ENCODE peak calls at places on chromosome 16, in eight cellular contexts. P is HCT116, G is K562, V is GM12878, A is endothelial cell of umbilical vein, Y is SK-N-SH, W is H1, U is HepG2. K is an unnamed sample.

GRCh38 chr16:72455743-72456659 is 284.0 kb upstream of the PMFBP1 start:
- DNase-seq in A (peak), U (peak), W (no peak), Y (no peak), V (no peak), G (no peak), P (no peak), K (no peak)

GRCh38 chr16:3158498-3159314 is 23.9 kb downstream of the ZNF213 start:
- DNase-seq in P (peak), A (peak), G (peak), Y (peak), V (no peak), U (peak), W (no peak), K (peak)

GRCh38 chr16:366476-366875 is 3.9 kb downstream of the MRPL28 start:
- DNase-seq in P (no peak), Y (no peak), A (no peak), V (no peak), G (no peak), W (no peak), U (no peak), K (no peak)

GRCh38 chr16:24635900-24636610 is 93.4 kb upstream of the TNRC6A start:
- DNase-seq in U (no peak), G (no peak), Y (peak), V (no peak), W (no peak), A (peak), P (no peak), K (no peak)

GRCh38 chr16:29824589-29825144 is 4.4 kb downstream of the MVP start:
- DNase-seq in P (no peak), Y (no peak), W (no peak), V (no peak), U (no peak), G (no peak), A (peak), K (no peak)

GRCh38 chr16:64983983-64984382 is 137.9 kb downstream of the CDH11 start:
- DNase-seq in W (peak), A (peak), P (no peak), U (peak), V (no peak), G (peak), Y (peak), K (peak)

GRCh38 chr16:24538756-24539294 is 541 bp upstream of the RBBP6 start:
- DNase-seq in A (no peak), P (no peak), U (peak), G (no peak), W (no peak), Y (no peak), V (no peak), K (no peak)

GRCh38 chr16:28205117-28205899 is 6.5 kb downstream of the XPO6 start:
- DNase-seq in V (no peak), G (no peak), A (no peak), Y (no peak), W (no peak), U (no peak), P (no peak), K (no peak)

GRCh38 chr16:15598648-15599190 is 44.2 kb downstream of the MARF1 start:
- DNase-seq in G (no peak), Y (no peak), A (no peak), V (no peak), W (no peak), U (no peak), P (no peak), K (no peak)

GRCh38 chr16:8869212-8869987 is 594 bp upstream of the CARHSP1 start:
- DNase-seq in G (peak), A (no peak), Y (peak), V (no peak), U (peak), P (no peak), W (no peak), K (peak)

GRCh38 chr16:29649560-29650494 is 13.2 kb upstream of the SPN start:
- DNase-seq in A (no peak), V (no peak), G (no peak), U (no peak), Y (no peak), P (no peak), W (no peak), K (peak)

GRCh38 chr16:51151951-51152663 is 1.0 kb upstream of the SALL1 start:
- DNase-seq in G (no peak), U (peak), P (no peak), V (no peak), Y (peak), W (peak), A (no peak), K (peak)

GRCh38 chr16:85310868-85311585 is 198.8 kb upstream of the CIBAR2 start:
- DNase-seq in Y (no peak), A (no peak), G (peak), W (no peak), P (no peak), U (no peak), V (no peak), K (peak)

GRCh38 chr16:1296688-1297412 is 12.6 kb upstream of the UBE2I start:
- DNase-seq in G (no peak), P (peak), W (no peak), A (peak), V (no peak), U (peak), Y (no peak), K (no peak)

GRCh38 chr16:66587881-66588600 is 8.8 kb downstream of the CMTM2 start:
- DNase-seq in V (no peak), G (no peak), Y (no peak), U (no peak), P (no peak), W (no peak), A (no peak), K (no peak)

GRCh38 chr16:27777527-27777926 is 227.6 kb downstream of the KATNIP start:
- DNase-seq in A (no peak), W (no peak), G (no peak), V (no peak), U (no peak), P (no peak), Y (no peak), K (no peak)

GRCh38 chr16:72264776-72265175 is 92.8 kb upstream of the PMFBP1 start:
- DNase-seq in V (no peak), Y (no peak), G (no peak), A (no peak), W (no peak), U (no peak), P (no peak), K (no peak)

GRCh38 chr16:10967981-10968380 is 23.6 kb downstream of the CLEC16A start:
- DNase-seq in A (no peak), P (no peak), Y (no peak), V (no peak), W (no peak), U (no peak), G (no peak), K (no peak)

GRCh38 chr16:50684823-50685455 is 3.8 kb upstream of the SNX20 start:
- DNase-seq in G (no peak), Y (no peak), U (no peak), V (no peak), P (no peak), A (no peak), W (no peak), K (no peak)

GRCh38 chr16:10957771-10958486 is 13.6 kb downstream of the CLEC16A start:
- DNase-seq in V (no peak), P (no peak), W (no peak), G (no peak), U (no peak), Y (no peak), A (peak), K (no peak)

GRCh38 chr16:69309316-69309715 is 1.8 kb upstream of the VPS4A start:
- DNase-seq in G (no peak), V (no peak), Y (no peak), U (no peak), A (peak), P (no peak), W (no peak), K (peak)

GRCh38 chr16:84450176-84450865 is 54.1 kb downstream of the MEAK7 start:
- DNase-seq in V (no peak), U (no peak), A (no peak), G (no peak), P (no peak), Y (no peak), W (no peak), K (no peak)

GRCh38 chr16:57720142-57720575 is 15.4 kb upstream of the KATNB1 start:
- DNase-seq in G (peak), U (peak), W (no peak), P (no peak), Y (peak), A (peak), V (no peak), K (peak)

GRCh38 chr16:31079342-31079944 is 5.2 kb downstream of the ZNF646 start:
- DNase-seq in U (no peak), G (no peak), P (no peak), V (no peak), Y (no peak), W (no peak), A (no peak), K (no peak)
- H3K27ac ChIP-seq in U (no peak), G (no peak), P (no peak), V (no peak), Y (no peak), W (no peak), A (no peak), K (no peak)

GRCh38 chr16:31700200-31700529 is 172.5 kb downstream of the AHSP start:
- DNase-seq in P (peak), V (no peak), A (no peak), G (peak), Y (peak), W (peak), U (no peak), K (no peak)
- H2AFZ ChIP-seq in P (no peak), V (peak), A (no peak), G (peak), Y (peak), W (no peak), U (no peak), K (no peak)

GRCh38 chr16:89974860-89975259 is 26.3 kb downstream of the DEF8 start:
- DNase-seq in Y (no peak), U (no peak), P (no peak), A (no peak), V (no peak), W (no peak), G (no peak), K (no peak)
- TF ChIP-seq POLR2AphosphoS5 in Y (no peak), U (no peak), P (no peak), A (no peak), V (no peak), W (no peak), G (no peak), K (no peak)

GRCh38 chr16:89693289-89693731 is 6.8 kb downstream of the CDK10 start:
- DNase-seq in U (no peak), P (no peak), W (no peak), G (no peak), V (no peak), Y (no peak), A (no peak), K (no peak)

GRCh38 chr16:89695086-89695874 is 6.2 kb downstream of the SPATA2L start:
- DNase-seq in W (no peak), Y (peak), U (peak), A (no peak), P (no peak), V (no peak), G (peak), K (no peak)

GRCh38 chr16:89695875-89696597 is 5.5 kb downstream of the SPATA2L start:
- DNase-seq in U (no peak), W (no peak), V (no peak), Y (peak), G (peak), P (no peak), A (no peak), K (no peak)

GRCh38 chr16:89691986-89692569 is 5.6 kb downstream of the CDK10 start:
- DNase-seq in Y (peak), A (no peak), W (no peak), G (no peak), P (no peak), U (peak), V (no peak), K (no peak)

GRCh38 chr16:89693931-89694783 is 7.3 kb downstream of the SPATA2L start:
- DNase-seq in W (no peak), U (peak), A (no peak), Y (peak), P (no peak), V (no peak), G (no peak), K (no peak)
- H3K27ac ChIP-seq in W (no peak), U (peak), A (no peak), Y (no peak), P (peak), V (no peak), G (no peak), K (no peak)

GRCh38 chr16:56623637-56624036 is 1.9 kb upstream of the MT1E start:
- DNase-seq in G (no peak), Y (no peak), W (no peak), U (no peak), A (no peak), P (no peak), V (no peak), K (no peak)

GRCh38 chr16:56626685-56627084 is 1.1 kb downstream of the MT1E start:
- DNase-seq in U (no peak), Y (no peak), V (no peak), G (no peak), A (no peak), W (no peak), P (no peak), K (no peak)

GRCh38 chr16:56628486-56629035 is 3.0 kb downstream of the MT1E start:
- DNase-seq in W (no peak), Y (no peak), V (no peak), P (no peak), A (no peak), G (no peak), U (peak), K (no peak)

GRCh38 chr16:56625140-56625942 is at the start of gene MT1E:
- DNase-seq in Y (peak), W (no peak), A (peak), P (peak), V (no peak), U (peak), G (no peak), K (peak)

DNA sequence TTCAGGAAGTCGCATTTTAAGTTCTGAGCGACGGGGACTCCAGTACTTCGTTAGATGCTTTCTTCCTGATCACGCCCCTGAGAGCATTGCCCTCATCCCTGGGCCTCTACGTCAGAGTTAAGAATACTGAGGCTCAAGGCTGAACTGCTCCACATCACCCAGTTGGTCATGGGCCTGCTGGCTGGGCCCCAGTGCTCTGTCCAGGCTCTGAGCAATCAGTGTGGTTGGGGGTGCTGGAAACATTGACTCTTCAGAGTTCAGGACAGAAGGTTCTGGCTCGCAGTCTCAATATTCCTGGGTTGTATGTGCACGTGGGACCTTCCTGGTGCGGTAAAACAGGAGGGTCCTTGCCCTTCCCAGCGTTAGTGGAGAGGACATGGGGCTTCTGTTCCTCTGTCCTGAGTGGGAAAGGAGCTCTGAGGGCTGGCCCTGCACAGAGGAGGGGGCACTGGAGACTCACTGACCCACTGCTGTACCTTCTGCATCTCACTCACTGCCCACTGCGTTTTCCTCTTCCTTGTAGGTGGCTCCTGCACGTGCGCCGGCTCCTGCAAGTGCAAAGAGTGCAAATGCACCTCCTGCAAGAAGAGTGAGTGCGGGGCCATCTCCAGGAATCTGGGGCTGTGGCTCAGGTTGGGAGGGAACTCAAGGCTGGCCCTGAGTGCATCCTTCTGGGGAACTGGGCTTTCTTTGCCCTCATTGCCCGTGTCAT is 518 bp downstream of the MT1E start:
- DNase-seq in G (no peak), A (no peak), Y (no peak), V (no peak), W (no peak), U (no peak), P (no peak), K (no peak)
- H2AFZ ChIP-seq in G (no peak), A (peak), Y (peak), V (peak), W (no peak), U (no peak), P (no peak), K (peak)

GRCh38 chr16:81237942-81238295 is 570 bp upstream of the BCO1 start:
- DNase-seq in G (no peak), U (no peak), V (no peak), W (no peak), Y (no peak), A (no peak), P (no peak), K (no peak)

GRCh38 chr16:81238296-81239011 is at the start of gene BCO1:
- DNase-seq in A (peak), P (no peak), U (peak), Y (no peak), G (no peak), W (no peak), V (no peak), K (peak)

GRCh38 chr16:81237282-81237681 is 1.2 kb upstream of the BCO1 start:
- DNase-seq in G (no peak), P (no peak), W (no peak), U (no peak), Y (no peak), A (no peak), V (no peak), K (no peak)

GRCh38 chr16:81241706-81242105 is 3.2 kb downstream of the BCO1 start:
- DNase-seq in W (no peak), A (no peak), Y (no peak), V (no peak), U (no peak), P (no peak), G (no peak), K (no peak)

GRCh38 chr16:81239722-81240121 is 1.2 kb downstream of the BCO1 start:
- DNase-seq in P (no peak), U (no peak), V (no peak), Y (no peak), A (no peak), G (no peak), W (no peak), K (no peak)
- TF ChIP-seq POLR2AphosphoS5 in P (no peak), U (no peak), V (no peak), Y (no peak), A (no peak), G (no peak), W (no peak), K (no peak)

GRCh38 chr16:4862639-4863038 is 15.4 kb downstream of the UBN1 start:
- DNase-seq in Y (no peak), V (no peak), A (no peak), P (no peak), W (no peak), U (no peak), G (no peak), K (no peak)

GRCh38 chr16:4860727-4861342 is 13.6 kb downstream of the UBN1 start:
- DNase-seq in V (no peak), U (no peak), A (no peak), Y (no peak), W (no peak), P (no peak), G (no peak), K (no peak)

GRCh38 chr16:4859190-4859899 is 12.1 kb downstream of the UBN1 start:
- DNase-seq in U (no peak), V (no peak), G (no peak), A (peak), P (no peak), W (no peak), Y (no peak), K (no peak)

GRCh38 chr16:4855804-4856203 is 8.5 kb downstream of the UBN1 start:
- DNase-seq in A (no peak), W (no peak), G (no peak), P (no peak), Y (no peak), U (no peak), V (no peak), K (no peak)

DNA sequence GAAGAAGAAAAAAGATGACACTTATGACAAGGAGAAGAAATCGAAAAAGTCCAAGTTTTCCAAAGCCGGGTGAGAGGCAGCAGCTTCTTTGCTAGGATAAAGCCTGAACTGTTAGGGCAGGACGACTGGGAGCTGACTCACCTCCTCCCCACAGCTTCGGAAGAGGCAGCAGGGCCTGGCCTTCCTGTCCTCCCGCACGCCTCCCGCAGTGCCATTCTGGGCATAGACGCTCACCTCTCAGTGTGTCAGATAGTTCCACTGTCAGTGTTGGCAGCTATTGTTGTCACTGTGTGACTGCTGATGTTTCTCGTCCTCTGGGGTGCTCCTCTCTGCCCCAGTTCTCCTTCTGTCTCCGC is 12.6 kb downstream of the UBN1 start:
- DNase-seq in G (no peak), Y (no peak), P (no peak), W (no peak), U (no peak), A (no peak), V (no peak), K (no peak)
- H3K27ac ChIP-seq in G (no peak), Y (no peak), P (no peak), W (no peak), U (no peak), A (peak), V (no peak), K (no peak)